ENCODE peak calls at places on chromosome 4, in four cellular contexts. H, T, M and W are unnamed samples.

GRCh38 chr4:100095729-100096595 is 94.3 kb downstream of the DDIT4L start:
- DNase-seq in H (peak; percentile 42), T (peak; percentile 46), M (no peak), W (peak; percentile 27)

GRCh38 chr4:171812377-171813194 is 618 bp upstream of the GALNTL6 start:
- DNase-seq in H (no peak), T (no peak), M (peak; percentile 68), W (peak; percentile 1)

GRCh38 chr4:187632260-187633010 is 363.1 kb upstream of the ZFP42 start:
- DNase-seq in H (no peak), T (no peak), M (no peak), W (no peak)

GRCh38 chr4:13386405-13387107 is 97.6 kb downstream of the RAB28 start:
- DNase-seq in H (no peak), T (no peak), M (no peak), W (no peak)

GRCh38 chr4:168514249-168514852 is 17.5 kb downstream of the PALLD start:
- DNase-seq in H (no peak), T (peak; percentile 32), M (no peak), W (no peak)

GRCh38 chr4:181443003-181443402 is 800.2 kb upstream of the TENM3 start:
- DNase-seq in H (no peak), T (no peak), M (no peak), W (no peak)

GRCh38 chr4:184801781-184802180 is 24.0 kb downstream of the ACSL1 start:
- DNase-seq in H (no peak), T (no peak), M (no peak), W (no peak)

GRCh38 chr4:4860803-4861591 is 1.5 kb downstream of the MSX1 start:
- DNase-seq in H (peak; percentile 64), T (peak; percentile 54), M (no peak), W (no peak)

GRCh38 chr4:153159016-153159415 is 45.2 kb upstream of the TRIM2 start:
- DNase-seq in H (no peak), T (no peak), M (no peak), W (no peak)